ENCODE peak calls at places on chromosomes 6 and 20, in nine cellular contexts. One of them, this sample, is unnamed.

GRCh38 chr20:58636983-58637421 is 14.1 kb upstream of the STX16 start:
- DNase-seq in lung microvascular endothelial cell: no peak
- DNase-seq in lower lobe of right lung: no peak
- DNase-seq in cardiac fibroblast: no peak
- DNase-seq in vagina: no peak
- DNase-seq in EH: no peak
- DNase-seq in HS-27A: no peak
- DNase-seq in colonic mucosa: no peak
- DNase-seq in mucosa of gallbladder: no peak
- DNase-seq in this sample: no peak

GRCh38 chr6:10733151-10733715 is 10.4 kb downstream of the TMEM14C start:
- DNase-seq in lung microvascular endothelial cell: no peak
- DNase-seq in lower lobe of right lung: no peak
- DNase-seq in cardiac fibroblast: no peak
- DNase-seq in vagina: no peak
- DNase-seq in EH: no peak
- DNase-seq in HS-27A: no peak
- DNase-seq in colonic mucosa: no peak
- DNase-seq in mucosa of gallbladder: no peak
- DNase-seq in this sample: no peak

GRCh38 chr6:167157414-167157813 is 366 bp downstream of the GPR31 start:
- DNase-seq in lung microvascular endothelial cell: no peak
- DNase-seq in lower lobe of right lung: no peak
- DNase-seq in cardiac fibroblast: no peak
- DNase-seq in vagina: no peak
- DNase-seq in EH: no peak
- DNase-seq in HS-27A: no peak
- DNase-seq in colonic mucosa: no peak
- DNase-seq in mucosa of gallbladder: no peak
- DNase-seq in this sample: no peak

GRCh38 chr6:93825950-93826349 is 406.6 kb upstream of the EPHA7 start:
- DNase-seq in lung microvascular endothelial cell: no peak
- DNase-seq in lower lobe of right lung: no peak
- DNase-seq in cardiac fibroblast: no peak
- DNase-seq in vagina: no peak
- DNase-seq in EH: no peak
- DNase-seq in HS-27A: no peak
- DNase-seq in colonic mucosa: no peak
- DNase-seq in mucosa of gallbladder: no peak
- DNase-seq in this sample: no peak

GRCh38 chr6:104597541-104598050 is 262.1 kb downstream of the HACE1 start:
- DNase-seq in lung microvascular endothelial cell: peak
- DNase-seq in lower lobe of right lung: no peak
- DNase-seq in cardiac fibroblast: peak
- DNase-seq in vagina: no peak
- DNase-seq in EH: peak
- DNase-seq in HS-27A: no peak
- DNase-seq in colonic mucosa: no peak
- DNase-seq in mucosa of gallbladder: no peak
- DNase-seq in this sample: no peak

GRCh38 chr6:82067021-82067420 is 180.5 kb downstream of the IBTK start:
- DNase-seq in lung microvascular endothelial cell: peak
- DNase-seq in lower lobe of right lung: no peak
- DNase-seq in cardiac fibroblast: peak
- DNase-seq in vagina: no peak
- DNase-seq in EH: no peak
- DNase-seq in HS-27A: no peak
- DNase-seq in colonic mucosa: no peak
- DNase-seq in mucosa of gallbladder: no peak
- DNase-seq in this sample: no peak

GRCh38 chr20:53050338-53050737 is 78.2 kb downstream of the TSHZ2 start:
- DNase-seq in lung microvascular endothelial cell: no peak
- DNase-seq in lower lobe of right lung: no peak
- DNase-seq in cardiac fibroblast: no peak
- DNase-seq in vagina: no peak
- DNase-seq in EH: no peak
- DNase-seq in HS-27A: no peak
- DNase-seq in colonic mucosa: no peak
- DNase-seq in mucosa of gallbladder: no peak
- DNase-seq in this sample: no peak

GRCh38 chr6:21922086-21922485 is 328.5 kb downstream of the SOX4 start:
- DNase-seq in lung microvascular endothelial cell: no peak
- DNase-seq in lower lobe of right lung: no peak
- DNase-seq in cardiac fibroblast: no peak
- DNase-seq in vagina: no peak
- DNase-seq in EH: peak
- DNase-seq in HS-27A: no peak
- DNase-seq in colonic mucosa: no peak
- DNase-seq in mucosa of gallbladder: no peak
- DNase-seq in this sample: no peak

GRCh38 chr20:9068232-9068781 is 580 bp upstream of the PLCB4 start:
- DNase-seq in lung microvascular endothelial cell: peak
- DNase-seq in lower lobe of right lung: no peak
- DNase-seq in cardiac fibroblast: peak
- DNase-seq in vagina: no peak
- DNase-seq in EH: peak
- DNase-seq in HS-27A: no peak
- DNase-seq in colonic mucosa: peak
- DNase-seq in mucosa of gallbladder: peak
- DNase-seq in this sample: peak

GRCh38 chr6:13263669-13264068 is 64.7 kb downstream of the TBC1D7 start:
- DNase-seq in lung microvascular endothelial cell: no peak
- DNase-seq in lower lobe of right lung: no peak
- DNase-seq in cardiac fibroblast: no peak
- DNase-seq in vagina: no peak
- DNase-seq in EH: no peak
- DNase-seq in HS-27A: no peak
- DNase-seq in colonic mucosa: no peak
- DNase-seq in mucosa of gallbladder: no peak
- DNase-seq in this sample: no peak

GRCh38 chr20:37992802-37993538 is 40.3 kb downstream of the TTI1 start:
- DNase-seq in lung microvascular endothelial cell: peak
- DNase-seq in lower lobe of right lung: peak
- DNase-seq in cardiac fibroblast: peak
- DNase-seq in vagina: no peak
- DNase-seq in EH: peak
- DNase-seq in HS-27A: no peak
- DNase-seq in colonic mucosa: peak
- DNase-seq in mucosa of gallbladder: no peak
- DNase-seq in this sample: no peak

GRCh38 chr20:20369353-20370086 is 1.6 kb downstream of the INSM1 start:
- DNase-seq in lung microvascular endothelial cell: no peak
- DNase-seq in lower lobe of right lung: no peak
- DNase-seq in cardiac fibroblast: no peak
- DNase-seq in vagina: no peak
- DNase-seq in EH: no peak
- DNase-seq in HS-27A: no peak
- DNase-seq in colonic mucosa: peak
- DNase-seq in mucosa of gallbladder: no peak
- DNase-seq in this sample: no peak

GRCh38 chr20:56463428-56463827 is 5.0 kb upstream of the RTF2 start:
- DNase-seq in lung microvascular endothelial cell: no peak
- DNase-seq in lower lobe of right lung: no peak
- DNase-seq in cardiac fibroblast: no peak
- DNase-seq in vagina: no peak
- DNase-seq in EH: no peak
- DNase-seq in HS-27A: no peak
- DNase-seq in colonic mucosa: no peak
- DNase-seq in mucosa of gallbladder: no peak
- DNase-seq in this sample: no peak

GRCh38 chr6:153790881-153791473 is 248.1 kb upstream of the OPRM1 start:
- DNase-seq in lung microvascular endothelial cell: peak
- DNase-seq in lower lobe of right lung: no peak
- DNase-seq in cardiac fibroblast: peak
- DNase-seq in vagina: no peak
- DNase-seq in EH: no peak
- DNase-seq in HS-27A: no peak
- DNase-seq in colonic mucosa: no peak
- DNase-seq in mucosa of gallbladder: no peak
- DNase-seq in this sample: no peak

GRCh38 chr6:129251669-129252376 is 368.9 kb downstream of the LAMA2 start:
- DNase-seq in lung microvascular endothelial cell: peak
- DNase-seq in lower lobe of right lung: no peak
- DNase-seq in cardiac fibroblast: peak
- DNase-seq in vagina: no peak
- DNase-seq in EH: peak
- DNase-seq in HS-27A: peak
- DNase-seq in colonic mucosa: peak
- DNase-seq in mucosa of gallbladder: peak
- DNase-seq in this sample: peak

GRCh38 chr6:127291495-127291894 is 24.8 kb downstream of the RNF146 start:
- DNase-seq in lung microvascular endothelial cell: no peak
- DNase-seq in lower lobe of right lung: no peak
- DNase-seq in cardiac fibroblast: no peak
- DNase-seq in vagina: no peak
- DNase-seq in EH: no peak
- DNase-seq in HS-27A: no peak
- DNase-seq in colonic mucosa: no peak
- DNase-seq in mucosa of gallbladder: no peak
- DNase-seq in this sample: no peak

GRCh38 chr20:48339986-48340884 is 487.6 kb downstream of the PREX1 start:
- DNase-seq in lung microvascular endothelial cell: no peak
- DNase-seq in lower lobe of right lung: no peak
- DNase-seq in cardiac fibroblast: no peak
- DNase-seq in vagina: no peak
- DNase-seq in EH: no peak
- DNase-seq in HS-27A: no peak
- DNase-seq in colonic mucosa: no peak
- DNase-seq in mucosa of gallbladder: no peak
- DNase-seq in this sample: no peak

GRCh38 chr20:63086421-63087235 is 79.9 kb upstream of the BHLHE23 start:
- DNase-seq in lung microvascular endothelial cell: no peak
- DNase-seq in lower lobe of right lung: peak
- DNase-seq in cardiac fibroblast: no peak
- DNase-seq in vagina: no peak
- DNase-seq in EH: no peak
- DNase-seq in HS-27A: no peak
- DNase-seq in colonic mucosa: no peak
- DNase-seq in mucosa of gallbladder: no peak
- DNase-seq in this sample: no peak

GRCh38 chr6:167504412-167504961 is 179.6 kb downstream of the TTLL2 start:
- DNase-seq in lung microvascular endothelial cell: no peak
- DNase-seq in lower lobe of right lung: no peak
- DNase-seq in cardiac fibroblast: no peak
- DNase-seq in vagina: no peak
- DNase-seq in EH: no peak
- DNase-seq in HS-27A: no peak
- DNase-seq in colonic mucosa: no peak
- DNase-seq in mucosa of gallbladder: no peak
- DNase-seq in this sample: no peak

GRCh38 chr20:63533871-63534393 is 3.2 kb downstream of the PTK6 start:
- DNase-seq in lung microvascular endothelial cell: no peak
- DNase-seq in lower lobe of right lung: peak
- DNase-seq in cardiac fibroblast: no peak
- DNase-seq in vagina: no peak
- DNase-seq in EH: no peak
- DNase-seq in HS-27A: no peak
- DNase-seq in colonic mucosa: peak
- DNase-seq in mucosa of gallbladder: peak
- DNase-seq in this sample: no peak

GRCh38 chr6:89311530-89311852 is 3.6 kb downstream of the GABRR2 start:
- DNase-seq in lung microvascular endothelial cell: no peak
- DNase-seq in lower lobe of right lung: no peak
- DNase-seq in cardiac fibroblast: no peak
- DNase-seq in vagina: no peak
- DNase-seq in EH: no peak
- DNase-seq in HS-27A: no peak
- DNase-seq in colonic mucosa: no peak
- DNase-seq in mucosa of gallbladder: no peak
- DNase-seq in this sample: no peak

GRCh38 chr6:139371421-139372253 is 2.8 kb downstream of the CITED2 start:
- DNase-seq in lung microvascular endothelial cell: peak
- DNase-seq in lower lobe of right lung: no peak
- DNase-seq in cardiac fibroblast: peak
- DNase-seq in vagina: no peak
- DNase-seq in EH: no peak
- DNase-seq in HS-27A: no peak
- DNase-seq in colonic mucosa: no peak
- DNase-seq in mucosa of gallbladder: no peak
- DNase-seq in this sample: no peak

GRCh38 chr6:10603265-10603664 is 82.1 kb downstream of the GCNT2 start:
- DNase-seq in lung microvascular endothelial cell: no peak
- DNase-seq in lower lobe of right lung: peak
- DNase-seq in cardiac fibroblast: no peak
- DNase-seq in vagina: no peak
- DNase-seq in EH: no peak
- DNase-seq in HS-27A: no peak
- DNase-seq in colonic mucosa: no peak
- DNase-seq in mucosa of gallbladder: no peak
- DNase-seq in this sample: no peak

GRCh38 chr6:160057080-160057479 is 64.5 kb upstream of the SLC22A1 start:
- DNase-seq in lung microvascular endothelial cell: no peak
- DNase-seq in lower lobe of right lung: no peak
- DNase-seq in cardiac fibroblast: no peak
- DNase-seq in vagina: no peak
- DNase-seq in EH: no peak
- DNase-seq in HS-27A: no peak
- DNase-seq in colonic mucosa: peak
- DNase-seq in mucosa of gallbladder: no peak
- DNase-seq in this sample: no peak

GRCh38 chr6:142421285-142422202 is 119.7 kb downstream of the ADGRG6 start:
- DNase-seq in lung microvascular endothelial cell: no peak
- DNase-seq in lower lobe of right lung: no peak
- DNase-seq in cardiac fibroblast: no peak
- DNase-seq in vagina: no peak
- DNase-seq in EH: peak
- DNase-seq in HS-27A: no peak
- DNase-seq in colonic mucosa: no peak
- DNase-seq in mucosa of gallbladder: no peak
- DNase-seq in this sample: no peak

This sample was measured in T1000.